ENCODE peak calls at places on chromosomes 2 and 18, in seven cellular contexts. N is breast epithelium, A is fibroblast of lung, I is GM23248, V is foreskin fibroblast, C is AG04450, D is testis. P is an unnamed sample.

GRCh38 chr2:128312411-128312810 is 6.3 kb downstream of the HS6ST1 start:
- DNase-seq in N (peak), A (no peak), I (no peak), V (no peak), C (no peak), D (no peak), P (no peak)

GRCh38 chr2:52732849-52733395 is 1034.7 kb upstream of the CHAC2 start:
- DNase-seq in N (no peak), A (no peak), I (no peak), V (no peak), C (no peak), D (no peak), P (no peak)

GRCh38 chr18:33231474-33232317 is 208.8 kb downstream of the CCDC178 start:
- DNase-seq in N (peak), A (peak), I (peak), V (peak), C (peak), D (peak), P (peak)

GRCh38 chr2:61535449-61535848 is 2.7 kb downstream of the XPO1 start:
- DNase-seq in N (no peak), A (no peak), I (peak), V (no peak), C (no peak), D (no peak), P (no peak)

GRCh38 chr2:122804494-122804893 is 1049.0 kb downstream of the TSN start:
- DNase-seq in N (no peak), A (no peak), I (peak), V (no peak), C (no peak), D (no peak), P (no peak)

GRCh38 chr2:29509397-29509796 is 394.2 kb downstream of the CLIP4 start:
- DNase-seq in N (no peak), A (peak), I (peak), V (no peak), C (no peak), D (no peak), P (no peak)

GRCh38 chr2:172226244-172227061 is 123.8 kb upstream of the DLX2 start:
- DNase-seq in N (no peak), A (no peak), I (no peak), V (no peak), C (no peak), D (peak), P (no peak)

GRCh38 chr2:233691443-233692433 is 952 bp upstream of the UGT1A6 start:
- DNase-seq in N (peak), A (no peak), I (no peak), V (no peak), C (no peak), D (no peak), P (no peak)

GRCh38 chr2:15614545-15615309 is 23.1 kb downstream of the DDX1 start:
- DNase-seq in N (no peak), A (no peak), I (peak), V (no peak), C (no peak), D (no peak), P (no peak)

DNA sequence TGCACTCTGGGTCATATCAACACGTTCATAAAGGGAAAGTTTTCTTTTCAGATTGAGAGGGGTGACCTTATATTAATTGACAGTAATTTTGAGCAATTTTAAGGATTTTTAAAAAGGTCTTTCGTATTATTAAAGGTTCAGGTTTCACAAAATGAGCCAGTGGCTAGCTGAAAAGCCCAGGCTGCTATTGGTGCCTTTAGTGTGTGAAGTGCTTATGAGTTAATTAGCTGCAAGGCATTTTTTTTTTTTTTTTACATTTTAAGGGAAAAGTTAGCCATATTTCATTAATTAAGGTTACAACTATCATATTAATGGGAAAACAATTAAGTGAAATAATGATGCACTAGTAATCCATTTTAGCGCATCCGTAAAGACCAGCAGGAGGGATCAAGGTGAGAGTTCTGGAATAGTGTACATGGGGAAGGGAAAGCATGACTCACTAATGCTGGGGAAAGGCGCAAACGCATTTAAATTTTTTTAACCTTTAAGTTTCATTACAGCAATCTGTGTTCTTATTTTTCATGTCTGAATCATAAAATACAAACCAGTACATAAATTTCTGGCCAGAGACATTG is 200.0 kb downstream of the ZNF407 start:
- DNase-seq in N (no peak), A (no peak), I (peak), V (no peak), C (no peak), D (no peak), P (no peak)
- H3K4me3 ChIP-seq in N (no peak), A (peak), I (peak), V (peak), C (no peak), D (no peak), P (no peak)

GRCh38 chr2:26849056-26850001 is 1.4 kb downstream of the DPYSL5 start:
- DNase-seq in N (no peak), A (no peak), I (no peak), V (peak), C (no peak), D (no peak), P (no peak)
- H3K4me3 ChIP-seq in N (no peak), A (no peak), I (no peak), V (no peak), C (no peak), D (peak), P (no peak)

DNA sequence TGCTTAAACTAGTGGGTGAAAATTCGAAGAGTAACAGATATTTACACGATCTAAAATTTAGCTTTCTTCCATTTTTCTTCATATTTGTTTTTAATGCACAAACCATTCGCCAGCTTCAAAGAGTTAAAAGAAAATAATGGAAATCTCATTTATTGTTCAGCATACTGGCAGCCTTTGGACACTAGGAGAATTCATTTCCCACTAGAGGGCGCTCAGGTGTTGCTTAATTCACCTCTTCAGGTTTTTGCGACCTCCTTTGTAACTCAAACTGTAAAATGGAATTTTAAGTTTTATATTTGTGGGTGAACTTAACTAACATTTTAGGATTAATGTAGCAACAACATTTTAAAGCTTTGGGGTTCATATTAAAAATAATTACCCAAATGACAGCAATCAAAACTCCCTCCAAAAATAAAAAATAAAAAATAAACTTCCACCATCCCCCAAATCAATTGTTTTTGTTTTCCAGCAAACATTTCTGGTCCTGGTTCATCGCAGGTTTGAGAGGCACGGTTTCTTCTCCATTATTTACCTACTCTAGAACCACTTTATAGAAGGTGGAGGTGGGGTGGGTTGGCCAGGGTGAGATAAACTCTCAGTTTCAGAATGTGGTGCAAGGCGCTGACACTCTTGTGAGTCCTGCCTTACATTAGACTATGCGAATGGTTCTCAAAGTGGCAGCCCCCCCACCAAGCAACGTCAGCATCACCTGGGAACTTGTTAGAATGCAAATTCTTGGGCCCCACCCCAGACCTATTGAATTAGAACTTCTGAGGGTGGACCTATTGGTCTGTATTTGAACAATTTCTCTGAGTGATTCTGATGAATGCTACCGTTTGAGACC is 24.7 kb upstream of the PNPT1 start:
- DNase-seq in N (peak), A (peak), I (peak), V (peak), C (peak), D (peak), P (peak)
- H3K4me3 ChIP-seq in N (no peak), A (no peak), I (no peak), V (no peak), C (no peak), D (no peak), P (no peak)

GRCh38 chr2:149042881-149043280 is 4.4 kb downstream of the LYPD6B start:
- DNase-seq in N (no peak), A (peak), I (peak), V (no peak), C (no peak), D (no peak), P (no peak)

GRCh38 chr2:149039213-149039724 is 770 bp downstream of the LYPD6B start:
- DNase-seq in N (no peak), A (no peak), I (no peak), V (no peak), C (no peak), D (no peak), P (no peak)

GRCh38 chr2:149041482-149041881 is 3.0 kb downstream of the LYPD6B start:
- DNase-seq in N (no peak), A (no peak), I (no peak), V (no peak), C (no peak), D (no peak), P (no peak)

GRCh38 chr2:149038442-149039212 is at the start of gene LYPD6B:
- DNase-seq in N (peak), A (no peak), I (peak), V (no peak), C (no peak), D (peak), P (peak)

GRCh38 chr2:149040451-149040850 is 2.0 kb downstream of the LYPD6B start:
- DNase-seq in N (no peak), A (no peak), I (peak), V (peak), C (no peak), D (peak), P (no peak)
- H3K4me3 ChIP-seq in N (no peak), A (no peak), I (no peak), V (no peak), C (no peak), D (no peak), P (no peak)

GRCh38 chr2:157438907-157439791 is 4.7 kb downstream of the CYTIP start:
- DNase-seq in N (no peak), A (peak), I (peak), V (peak), C (no peak), D (no peak), P (no peak)
- H3K4me3 ChIP-seq in N (no peak), A (no peak), I (no peak), V (no peak), C (no peak), D (no peak), P (no peak)

GRCh38 chr2:70946832-70947442 is 11.2 kb downstream of the ATP6V1B1 start:
- DNase-seq in N (no peak), A (peak), I (peak), V (peak), C (peak), D (peak), P (peak)

GRCh38 chr2:70944291-70944690 is 8.6 kb downstream of the ATP6V1B1 start:
- DNase-seq in N (no peak), A (no peak), I (no peak), V (no peak), C (no peak), D (no peak), P (no peak)

GRCh38 chr2:70949086-70949485 is 13.4 kb downstream of the ATP6V1B1 start:
- DNase-seq in N (peak), A (no peak), I (no peak), V (no peak), C (no peak), D (peak), P (no peak)

GRCh38 chr2:70948350-70949003 is 12.8 kb downstream of the ATP6V1B1 start:
- DNase-seq in N (peak), A (peak), I (peak), V (peak), C (peak), D (peak), P (peak)

GRCh38 chr2:70947556-70948184 is 12.0 kb downstream of the ATP6V1B1 start:
- DNase-seq in N (peak), A (peak), I (peak), V (peak), C (peak), D (peak), P (peak)
- H3K4me3 ChIP-seq in N (no peak), A (no peak), I (peak), V (peak), C (peak), D (no peak), P (no peak)

GRCh38 chr2:239532305-239532649 is 131.5 kb upstream of the HDAC4 start:
- DNase-seq in N (no peak), A (no peak), I (no peak), V (no peak), C (no peak), D (no peak), P (no peak)
- H3K4me3 ChIP-seq in N (no peak), A (no peak), I (no peak), V (no peak), C (no peak), D (no peak), P (no peak)

DNA sequence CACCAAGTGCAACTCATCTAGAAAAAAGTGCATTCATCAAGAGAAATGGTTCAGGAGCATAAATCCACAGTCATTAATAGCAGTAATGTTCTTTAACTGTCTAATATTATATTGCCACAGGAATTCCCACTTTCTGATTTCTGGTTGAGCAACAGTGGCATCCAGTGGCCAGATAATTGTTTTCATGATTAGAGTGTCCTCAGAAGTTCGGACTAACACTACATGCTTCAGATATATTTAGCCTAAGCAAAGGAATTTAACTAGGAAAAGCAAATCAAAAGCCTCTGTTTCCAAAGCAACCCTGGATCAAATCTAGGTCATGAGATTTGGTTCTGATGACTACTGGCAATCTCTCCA is 9.8 kb upstream of the ERBB4 start:
- DNase-seq in N (no peak), A (peak), I (peak), V (peak), C (no peak), D (peak), P (no peak)
- H3K4me3 ChIP-seq in N (no peak), A (no peak), I (no peak), V (no peak), C (no peak), D (no peak), P (no peak)

GRCh38 chr2:11750917-11751316 is 4.5 kb downstream of the LPIN1 start:
- DNase-seq in N (peak), A (peak), I (no peak), V (no peak), C (no peak), D (peak), P (no peak)
- H3K4me3 ChIP-seq in N (no peak), A (no peak), I (no peak), V (no peak), C (no peak), D (no peak), P (no peak)

P was measured in SJSA1.